ENCODE peak calls at places on chromosomes 1 and 21, in eight cellular contexts. P is fibroblast of the aortic adventitia, G is mucosa of descending colon, F is brain microvascular endothelial cell, U is SJCRH30, B is thoracic aorta, Y is adipocyte, I is SK-N-SH. D is an unnamed sample.
A peak's percentile ranks its signal among the peaks of the same experiment; 100 is the strongest.

GRCh38 chr1:18540136-18540765 is 59.5 kb downstream of the KLHDC7A start:
- DNase-seq in P (no peak), G (no peak), F (no peak), U (no peak), B (no peak), Y (no peak), I (no peak), D (peak; percentile 59)

GRCh38 chr1:24186711-24186992 is 437 bp downstream of the IFNLR1 start:
- DNase-seq in P (no peak), G (no peak), F (no peak), U (no peak), B (no peak), Y (no peak), I (no peak), D (no peak)

GRCh38 chr1:156524481-156524869 is 23.9 kb upstream of the MEF2D start:
- DNase-seq in P (no peak), G (no peak), F (no peak), U (no peak), B (no peak), Y (no peak), I (no peak), D (no peak)

GRCh38 chr1:246564839-246565750 is 966 bp downstream of the TFB2M start:
- DNase-seq in P (no peak), G (no peak), F (no peak), U (no peak), B (no peak), Y (no peak), I (no peak), D (no peak)

GRCh38 chr1:156959414-156959813 is 39.0 kb downstream of the LRRC71 start:
- DNase-seq in P (peak; percentile 7), G (no peak), F (no peak), U (peak; percentile 17), B (no peak), Y (peak; percentile 16), I (no peak), D (no peak)

GRCh38 chr1:203131548-203132200 is 4.1 kb downstream of the ADORA1 start:
- DNase-seq in P (no peak), G (no peak), F (no peak), U (no peak), B (no peak), Y (no peak), I (no peak), D (no peak)

GRCh38 chr1:51902456-51902855 is 23.9 kb upstream of the NRDC start:
- DNase-seq in P (no peak), G (no peak), F (no peak), U (no peak), B (no peak), Y (no peak), I (no peak), D (no peak)

GRCh38 chr1:119448112-119448511 is 33.2 kb downstream of the HSD3B2 start:
- DNase-seq in P (no peak), G (no peak), F (no peak), U (peak; percentile 19), B (no peak), Y (no peak), I (no peak), D (no peak)

GRCh38 chr1:18643154-18644012 is 12.7 kb downstream of the PAX7 start:
- DNase-seq in P (no peak), G (no peak), F (no peak), U (no peak), B (no peak), Y (no peak), I (peak; percentile 73), D (no peak)

GRCh38 chr21:31343030-31343510 is 991 bp downstream of the TIAM1 start:
- DNase-seq in P (no peak), G (no peak), F (no peak), U (no peak), B (no peak), Y (no peak), I (no peak), D (no peak)

GRCh38 chr1:37723390-37724078 is 31.2 kb downstream of the CDCA8 start:
- DNase-seq in P (no peak), G (no peak), F (no peak), U (no peak), B (no peak), Y (no peak), I (no peak), D (peak; percentile 76)

GRCh38 chr1:36258960-36259344 is 34.7 kb downstream of the THRAP3 start:
- DNase-seq in P (peak; percentile 38), G (no peak), F (no peak), U (no peak), B (no peak), Y (peak; percentile 43), I (no peak), D (no peak)

GRCh38 chr1:94622757-94623156 is 81.2 kb upstream of the F3 start:
- DNase-seq in P (no peak), G (no peak), F (peak; percentile 79), U (no peak), B (no peak), Y (peak; percentile 45), I (no peak), D (no peak)

GRCh38 chr1:243963566-243963965 is 87.5 kb upstream of the ZBTB18 start:
- DNase-seq in P (no peak), G (no peak), F (no peak), U (no peak), B (no peak), Y (no peak), I (no peak), D (no peak)

GRCh38 chr1:224377676-224378006 is 21.0 kb downstream of the CNIH4 start:
- DNase-seq in P (peak; percentile 39), G (no peak), F (peak; percentile 38), U (no peak), B (no peak), Y (peak; percentile 30), I (no peak), D (no peak)

GRCh38 chr1:114231301-114231700 is 77.6 kb upstream of the SYT6 start:
- DNase-seq in P (no peak), G (no peak), F (no peak), U (no peak), B (no peak), Y (no peak), I (no peak), D (no peak)

GRCh38 chr1:5972198-5972520 is 20.1 kb downstream of the NPHP4 start:
- DNase-seq in P (no peak), G (no peak), F (no peak), U (no peak), B (no peak), Y (no peak), I (no peak), D (peak; percentile 48)

GRCh38 chr1:5969168-5969567 is 23.1 kb downstream of the NPHP4 start:
- DNase-seq in P (no peak), G (no peak), F (no peak), U (no peak), B (no peak), Y (no peak), I (no peak), D (peak; percentile 67)

GRCh38 chr1:5971471-5972197 is 20.6 kb downstream of the NPHP4 start:
- DNase-seq in P (no peak), G (no peak), F (no peak), U (no peak), B (no peak), Y (no peak), I (no peak), D (peak; percentile 65)

GRCh38 chr1:5968161-5968736 is 24.0 kb downstream of the NPHP4 start:
- DNase-seq in P (no peak), G (no peak), F (no peak), U (no peak), B (no peak), Y (no peak), I (no peak), D (peak; percentile 72)

DNA sequence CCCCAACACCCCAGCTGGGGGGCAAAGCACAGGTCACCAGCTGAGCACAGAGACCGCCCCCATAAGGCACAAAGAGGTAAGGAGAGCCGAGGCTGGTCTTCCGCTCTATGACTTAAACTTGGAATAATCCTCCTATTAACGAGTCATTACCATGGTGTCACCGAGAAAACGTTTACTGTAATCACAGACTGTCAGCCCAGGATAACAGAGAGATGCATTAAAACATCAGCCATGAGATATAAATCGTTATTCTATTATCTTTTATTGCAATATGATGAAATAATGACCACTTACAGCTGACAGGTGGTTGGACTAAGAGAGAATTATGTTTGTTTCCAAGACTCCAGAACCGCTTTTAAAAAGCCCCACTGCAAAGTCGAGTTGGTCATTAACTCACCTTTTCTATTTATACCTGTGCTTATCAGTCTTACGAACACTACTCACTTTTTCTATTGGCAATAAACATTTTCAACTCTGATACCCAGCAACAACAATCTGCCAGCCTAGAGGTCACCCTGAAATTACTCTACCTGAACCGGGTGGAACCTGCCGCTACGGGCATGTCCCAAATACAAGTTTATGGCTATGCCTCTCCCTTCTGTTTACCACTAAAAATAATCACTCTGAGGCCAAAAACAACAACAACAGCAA is 21.5 kb downstream of the NPHP4 start:
- DNase-seq in P (no peak), G (no peak), F (no peak), U (no peak), B (no peak), Y (no peak), I (no peak), D (no peak)
- H3K4me3 ChIP-seq in P (no peak overlapping the region), G (no peak overlapping the region), F (no peak overlapping the region), U (no peak overlapping the region), B (no peak overlapping the region), Y (no peak overlapping the region), I (no peak overlapping the region), D (no peak overlapping the region)

GRCh38 chr1:92481598-92482403 is 4.9 kb downstream of the GFI1 start:
- DNase-seq in P (peak; percentile 24), G (no peak), F (no peak), U (no peak), B (no peak), Y (peak; percentile 25), I (peak; percentile 41), D (no peak)

GRCh38 chr1:92482404-92482664 is 4.4 kb downstream of the GFI1 start:
- DNase-seq in P (no peak), G (no peak), F (no peak), U (no peak), B (no peak), Y (no peak), I (no peak), D (no peak)

GRCh38 chr1:92480200-92480812 is 6.4 kb downstream of the GFI1 start:
- DNase-seq in P (no peak), G (peak; percentile 21), F (no peak), U (no peak), B (no peak), Y (no peak), I (no peak), D (no peak)

GRCh38 chr1:92479587-92479986 is 7.1 kb downstream of the GFI1 start:
- DNase-seq in P (no peak), G (no peak), F (no peak), U (no peak), B (no peak), Y (no peak), I (no peak), D (no peak)

GRCh38 chr1:92480813-92481597 is 5.7 kb downstream of the GFI1 start:
- DNase-seq in P (no peak), G (no peak), F (no peak), U (no peak), B (no peak), Y (no peak), I (peak; percentile 55), D (no peak)
- H3K4me3 ChIP-seq in P (no peak overlapping the region), G (no peak overlapping the region), F (peak overlapping the region; percentile 15), U (no peak overlapping the region), B (peak overlapping the region; percentile 72), Y (no peak overlapping the region), I (no peak overlapping the region), D (no peak overlapping the region)

GRCh38 chr1:116950497-116951174 is 40.9 kb downstream of the PTGFRN start:
- DNase-seq in P (peak; percentile 70), G (no peak), F (no peak), U (no peak), B (no peak), Y (no peak), I (no peak), D (no peak)
- H3K4me3 ChIP-seq in P (no peak overlapping the region), G (no peak overlapping the region), F (no peak overlapping the region), U (no peak overlapping the region), B (peak overlapping the region; percentile 48), Y (peak overlapping the region; percentile 57), I (no peak overlapping the region), D (no peak overlapping the region)

GRCh38 chr1:210822897-210823296 is 311.1 kb downstream of the KCNH1 start:
- DNase-seq in P (no peak), G (no peak), F (no peak), U (no peak), B (no peak), Y (peak; percentile 13), I (no peak), D (no peak)
- H3K4me3 ChIP-seq in P (no peak overlapping the region), G (no peak overlapping the region), F (no peak overlapping the region), U (no peak overlapping the region), B (no peak overlapping the region), Y (no peak overlapping the region), I (no peak overlapping the region), D (no peak overlapping the region)

D was measured in lower leg skin.